ENCODE peak calls at places on chromosome 4, in five cellular contexts. I is IMR-90, W is neuronal stem cell, Y is trophoblast cell, Z is H9. U is an unnamed sample.

GRCh38 chr4:87232241-87232640 is 11.8 kb upstream of the KLHL8 start:
- DNase-seq in I (no peak), W (no peak), Y (no peak), Z (no peak), U (no peak)

GRCh38 chr4:110484767-110485166 is 8.8 kb downstream of the ENPEP start:
- DNase-seq in I (peak; percentile 90), W (no peak), Y (peak; percentile 35), Z (no peak), U (no peak)

GRCh38 chr4:99564921-99565320 is 1.1 kb upstream of the TRMT10A start:
- DNase-seq in I (no peak), W (no peak), Y (no peak), Z (no peak), U (no peak)

GRCh38 chr4:97987019-97987648 is 156.1 kb downstream of the STPG2 start:
- DNase-seq in I (no peak), W (no peak), Y (no peak), Z (no peak), U (no peak)

GRCh38 chr4:76689079-76689817 is 208.7 kb downstream of the SOWAHB start:
- DNase-seq in I (peak; percentile 28), W (peak; percentile 63), Y (peak; percentile 43), Z (peak; percentile 82), U (no peak)

GRCh38 chr4:155769092-155769491 is 10.3 kb downstream of the GUCY1B1 start:
- DNase-seq in I (peak; percentile 73), W (no peak), Y (no peak), Z (no peak), U (no peak)

GRCh38 chr4:158356331-158356730 is 146.0 kb downstream of the TMEM144 start:
- DNase-seq in I (no peak), W (no peak), Y (no peak), Z (no peak), U (no peak)

GRCh38 chr4:118877797-118878196 is 10.9 kb upstream of the SYNPO2 start:
- DNase-seq in I (no peak), W (no peak), Y (no peak), Z (no peak), U (no peak)

GRCh38 chr4:99642725-99643489 is 14.7 kb downstream of the C4orf54 start:
- DNase-seq in I (no peak), W (no peak), Y (no peak), Z (no peak), U (no peak)

GRCh38 chr4:143658336-143658735 is 42.1 kb downstream of the FREM3 start:
- DNase-seq in I (no peak), W (no peak), Y (no peak), Z (no peak), U (no peak)

GRCh38 chr4:173699841-173700475 is 169.9 kb upstream of the HAND2 start:
- DNase-seq in I (no peak), W (no peak), Y (no peak), Z (no peak), U (no peak)

GRCh38 chr4:56048621-56049427 is 100.1 kb downstream of the CEP135 start:
- DNase-seq in I (peak; percentile 39), W (peak; percentile 73), Y (peak; percentile 17), Z (peak; percentile 56), U (peak; percentile 2)

GRCh38 chr4:109560687-109561452 is 824 bp downstream of the MCUB start:
- DNase-seq in I (peak; percentile 81), W (peak; percentile 30), Y (peak; percentile 32), Z (peak; percentile 53), U (peak; percentile 56)

GRCh38 chr4:56657128-56657527 is 24.0 kb downstream of the HOPX start:
- DNase-seq in I (no peak), W (no peak), Y (no peak), Z (no peak), U (no peak)

GRCh38 chr4:151990201-151990600 is 229.4 kb upstream of the GATB start:
- DNase-seq in I (peak; percentile 41), W (no peak), Y (peak; percentile 70), Z (no peak), U (no peak)

GRCh38 chr4:132001542-132001941 is 1147.6 kb upstream of the PCDH10 start:
- DNase-seq in I (peak; percentile 75), W (no peak), Y (no peak), Z (no peak), U (no peak)

GRCh38 chr4:94803181-94803580 is 45.4 kb downstream of the BMPR1B start:
- DNase-seq in I (no peak), W (no peak), Y (no peak), Z (no peak), U (no peak)

GRCh38 chr4:139628184-139629012 is 37.2 kb upstream of the MGST2 start:
- DNase-seq in I (no peak), W (no peak), Y (no peak), Z (peak; percentile 51), U (no peak)

GRCh38 chr4:139633661-139634060 is 32.0 kb upstream of the MGST2 start:
- DNase-seq in I (peak; percentile 20), W (no peak), Y (no peak), Z (peak; percentile 62), U (peak; percentile 63)

GRCh38 chr4:139633195-139633594 is 32.4 kb upstream of the MGST2 start:
- DNase-seq in I (no peak), W (no peak), Y (no peak), Z (no peak), U (no peak)

GRCh38 chr4:139630991-139631390 is 34.6 kb upstream of the MGST2 start:
- DNase-seq in I (no peak), W (peak; percentile 49), Y (no peak), Z (no peak), U (no peak)

DNA sequence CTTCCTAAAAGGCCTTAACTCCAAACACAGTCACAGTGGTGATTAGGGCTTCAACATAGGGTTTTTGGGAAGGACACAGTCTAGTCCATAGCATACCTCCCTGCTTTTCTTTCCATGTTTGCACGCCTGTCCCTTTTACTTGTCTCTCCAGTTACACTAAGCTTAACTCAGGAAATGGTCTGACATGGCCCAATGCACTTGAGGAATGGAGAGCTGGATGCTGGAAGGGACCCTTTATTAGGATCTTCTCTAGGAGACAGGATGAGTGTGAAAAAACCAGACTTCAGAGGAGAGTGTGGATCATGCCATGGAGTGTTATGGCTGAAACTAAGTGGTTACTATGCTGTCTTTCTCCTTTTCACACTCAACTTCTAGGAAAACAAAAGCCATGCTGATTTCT is 35.9 kb upstream of the MGST2 start:
- DNase-seq in I (no peak), W (no peak), Y (no peak), Z (no peak), U (no peak)
- H2BK5ac ChIP-seq in I (no peak overlapping the region), W (no peak overlapping the region), Y (no peak overlapping the region), Z (no peak overlapping the region), U (no peak overlapping the region)

GRCh38 chr4:7859350-7859749 is 80.3 kb downstream of the AFAP1 start:
- DNase-seq in I (no peak), W (no peak), Y (no peak), Z (no peak), U (no peak)

GRCh38 chr4:7862561-7863200 is 77.0 kb downstream of the AFAP1 start:
- DNase-seq in I (no peak), W (peak; percentile 14), Y (no peak), Z (no peak), U (no peak)

GRCh38 chr4:7858498-7858897 is 81.2 kb downstream of the AFAP1 start:
- DNase-seq in I (no peak), W (no peak), Y (no peak), Z (no peak), U (no peak)

GRCh38 chr4:7861440-7861881 is 78.2 kb downstream of the AFAP1 start:
- DNase-seq in I (peak; percentile 97), W (peak; percentile 17), Y (peak; percentile 49), Z (peak; percentile 63), U (peak; percentile 61)

GRCh38 chr4:7860600-7861158 is 79.0 kb downstream of the AFAP1 start:
- DNase-seq in I (no peak), W (no peak), Y (no peak), Z (no peak), U (no peak)
- H2BK5ac ChIP-seq in I (peak overlapping the region; percentile 99), W (no peak overlapping the region), Y (no peak overlapping the region), Z (no peak overlapping the region), U (peak overlapping the region; percentile 99)

GRCh38 chr4:10091531-10092181 is 24.9 kb downstream of the WDR1 start:
- DNase-seq in I (no peak), W (no peak), Y (no peak), Z (no peak), U (no peak)
- H2BK5ac ChIP-seq in I (no peak overlapping the region), W (peak overlapping the region; percentile 27), Y (no peak overlapping the region), Z (no peak overlapping the region), U (no peak overlapping the region)

GRCh38 chr4:7956306-7957112 is 16.8 kb upstream of the AFAP1 start:
- DNase-seq in I (peak; percentile 80), W (no peak), Y (peak; percentile 99), Z (no peak), U (no peak)
- H2BK5ac ChIP-seq in I (peak overlapping the region; percentile 75), W (no peak overlapping the region), Y (no peak overlapping the region), Z (no peak overlapping the region), U (no peak overlapping the region)

DNA sequence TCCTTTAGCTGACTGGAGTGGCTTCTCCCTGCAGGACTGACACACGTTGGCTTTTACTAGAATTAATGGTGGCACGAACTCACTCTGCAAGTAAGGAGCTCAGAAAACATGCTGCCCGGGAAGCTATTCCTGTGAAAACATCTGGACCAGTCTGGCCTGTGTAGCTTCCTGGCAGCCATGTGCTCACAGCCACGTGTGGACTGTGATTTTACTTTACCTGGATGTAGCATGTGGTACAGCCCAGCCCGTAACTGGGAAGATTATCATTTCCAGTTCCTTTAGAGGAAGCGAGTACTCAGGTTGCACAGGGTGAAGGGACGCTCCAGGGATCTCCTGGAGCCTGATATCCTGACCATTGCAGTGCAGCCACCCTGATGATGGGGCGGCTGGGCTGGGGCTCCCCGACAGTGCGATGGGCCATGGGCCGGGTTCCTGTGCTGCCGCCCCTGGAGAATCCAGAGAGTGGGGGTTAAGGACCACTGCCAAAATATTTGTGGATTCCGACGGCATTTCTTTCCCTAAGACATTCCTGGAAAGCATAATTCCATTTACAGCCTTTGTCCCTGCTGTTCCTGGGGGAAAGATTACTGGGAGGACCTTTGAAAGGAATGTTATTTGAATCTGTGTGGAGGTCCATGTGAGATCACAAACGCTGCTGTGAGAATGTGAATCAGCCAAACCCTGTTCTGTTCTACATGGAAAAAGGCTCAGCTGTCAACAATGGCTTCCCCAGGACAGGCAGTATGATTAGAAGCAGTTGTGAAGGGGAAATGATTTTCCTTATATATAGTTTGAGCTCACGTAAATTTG is 35.0 kb downstream of the PROM1 start:
- DNase-seq in I (no peak), W (no peak), Y (no peak), Z (no peak), U (no peak)
- H2BK5ac ChIP-seq in I (no peak overlapping the region), W (no peak overlapping the region), Y (no peak overlapping the region), Z (no peak overlapping the region), U (no peak overlapping the region)

GRCh38 chr4:179751669-179752068 is 2309.4 kb upstream of the AGA start:
- DNase-seq in I (no peak), W (no peak), Y (no peak), Z (no peak), U (no peak)
- H2BK5ac ChIP-seq in I (no peak overlapping the region), W (no peak overlapping the region), Y (no peak overlapping the region), Z (no peak overlapping the region), U (no peak overlapping the region)

GRCh38 chr4:170736710-170737109 is 647.0 kb upstream of the AADAT start:
- DNase-seq in I (no peak), W (no peak), Y (no peak), Z (no peak), U (no peak)
- H2BK5ac ChIP-seq in I (no peak overlapping the region), W (no peak overlapping the region), Y (no peak overlapping the region), Z (no peak overlapping the region), U (no peak overlapping the region)

U was measured in H1.